ENCODE peak calls at places on chromosome 14, in eight cellular contexts. F is activated T-cell treated with anti-CD3 and anti-CD28 coated beads, Interleukin-2, amount 50 U/mL, for 24 hours; X is mesothelial cell of epicardium; E is choroid plexus epithelial cell; O is COR-L47; H is NCI-H1436; Y is esophagus squamous epithelium; D is thoracic aorta. V is an unnamed sample.

GRCh38 chr14:57378661-57379060 is 11.7 kb upstream of the NAA30 start:
- DNase-seq in F (no peak), X (no peak), E (peak; percentile 35), O (no peak), H (no peak), Y (no peak), D (no peak), V (no peak)

GRCh38 chr14:24151404-24152080 is 4.2 kb downstream of the RNF31 start:
- DNase-seq in F (no peak), X (no peak), E (no peak), O (no peak), H (no peak), Y (no peak), D (no peak), V (no peak)

GRCh38 chr14:98069712-98070133 is 1202.3 kb downstream of the BCL11B start:
- DNase-seq in F (no peak), X (peak; percentile 41), E (peak; percentile 10), O (no peak), H (no peak), Y (no peak), D (no peak), V (no peak)

GRCh38 chr14:100049220-100049619 is 16.0 kb upstream of the EVL start:
- DNase-seq in F (no peak), X (no peak), E (peak; percentile 50), O (no peak), H (no peak), Y (no peak), D (no peak), V (no peak)

GRCh38 chr14:54488318-54488645 is 498 bp downstream of the GMFB start:
- DNase-seq in F (no peak), X (no peak), E (no peak), O (no peak), H (peak; percentile 12), Y (no peak), D (no peak), V (no peak)

GRCh38 chr14:103880334-103880985 is 33.1 kb upstream of the PPP1R13B start:
- DNase-seq in F (peak; percentile 48), X (no peak), E (peak; percentile 66), O (peak; percentile 46), H (no peak), Y (no peak), D (peak; percentile 32), V (no peak)

GRCh38 chr14:73424453-73424852 is 33.9 kb downstream of the NUMB start:
- DNase-seq in F (no peak), X (no peak), E (peak; percentile 51), O (no peak), H (no peak), Y (no peak), D (no peak), V (no peak)

GRCh38 chr14:33755358-33755757 is 195.5 kb downstream of the EGLN3 start:
- DNase-seq in F (no peak), X (no peak), E (no peak), O (no peak), H (no peak), Y (no peak), D (no peak), V (no peak)

GRCh38 chr14:100904307-100905019 is 941 bp upstream of the RTL1 start:
- DNase-seq in F (peak; percentile 21), X (peak; percentile 73), E (no peak), O (no peak), H (no peak), Y (no peak), D (no peak), V (no peak)

GRCh38 chr14:32648434-32648833 is 290.2 kb upstream of the NPAS3 start:
- DNase-seq in F (no peak), X (no peak), E (peak; percentile 69), O (no peak), H (no peak), Y (no peak), D (no peak), V (no peak)

GRCh38 chr14:94560291-94560665 is 964 bp upstream of the SERPINA4 start:
- DNase-seq in F (no peak), X (no peak), E (no peak), O (no peak), H (no peak), Y (no peak), D (no peak), V (no peak)

GRCh38 chr14:71932229-71932951 is at the start of gene RGS6:
- DNase-seq in F (peak; percentile 54), X (peak; percentile 63), E (peak; percentile 29), O (peak; percentile 72), H (peak; percentile 25), Y (no peak), D (no peak), V (no peak)

GRCh38 chr14:23539209-23539866 is 12.2 kb downstream of the ZFHX2 start:
- DNase-seq in F (no peak), X (no peak), E (peak; percentile 63), O (peak; percentile 33), H (peak; percentile 44), Y (no peak), D (no peak), V (no peak)

GRCh38 chr14:82854851-82855250 is 1321.2 kb upstream of the SEL1L start:
- DNase-seq in F (no peak), X (no peak), E (no peak), O (peak; percentile 36), H (no peak), Y (no peak), D (no peak), V (no peak)

GRCh38 chr14:101017806-101018560 is 114.5 kb upstream of the RTL1 start:
- DNase-seq in F (no peak), X (peak; percentile 26), E (no peak), O (no peak), H (no peak), Y (no peak), D (no peak), V (no peak)

GRCh38 chr14:20489093-20489994 is 16.0 kb upstream of the RNASE10 start:
- DNase-seq in F (no peak), X (no peak), E (peak; percentile 43), O (no peak), H (no peak), Y (no peak), D (no peak), V (no peak)

GRCh38 chr14:33611405-33612183 is 339.3 kb downstream of the EGLN3 start:
- DNase-seq in F (no peak), X (no peak), E (peak; percentile 73), O (no peak), H (no peak), Y (no peak), D (no peak), V (no peak)

GRCh38 chr14:22822619-22823551 is 6.8 kb upstream of the MRPL52 start:
- DNase-seq in F (peak; percentile 79), X (peak; percentile 85), E (peak; percentile 94), O (peak; percentile 22), H (peak; percentile 6), Y (no peak), D (no peak), V (no peak)

GRCh38 chr14:30656190-30656632 is 34.1 kb downstream of the SCFD1 start:
- DNase-seq in F (peak; percentile 35), X (no peak), E (peak; percentile 56), O (peak; percentile 17), H (peak; percentile 14), Y (no peak), D (no peak), V (no peak)

GRCh38 chr14:70096866-70097265 is 91.9 kb downstream of the SLC8A3 start:
- DNase-seq in F (no peak), X (no peak), E (peak; percentile 54), O (no peak), H (no peak), Y (no peak), D (no peak), V (no peak)

GRCh38 chr14:65229431-65230286 is 127.3 kb upstream of the MAX start:
- DNase-seq in F (peak; percentile 65), X (peak; percentile 47), E (peak; percentile 51), O (peak; percentile 69), H (peak; percentile 37), Y (no peak), D (no peak), V (no peak)

GRCh38 chr14:90061849-90062794 is at the start of gene KCNK13:
- DNase-seq in F (peak; percentile 42), X (peak; percentile 48), E (no peak), O (peak; percentile 88), H (peak; percentile 9), Y (no peak), D (no peak), V (no peak)

GRCh38 chr14:103488960-103489359 is 33.7 kb downstream of the CKB start:
- DNase-seq in F (no peak), X (no peak), E (peak; percentile 69), O (no peak), H (no peak), Y (no peak), D (no peak), V (no peak)

GRCh38 chr14:61950340-61950739 is 188.1 kb downstream of the SNAPC1 start:
- DNase-seq in F (no peak), X (no peak), E (no peak), O (no peak), H (no peak), Y (no peak), D (no peak), V (no peak)

GRCh38 chr14:29757711-29758233 is 169.9 kb downstream of the PRKD1 start:
- DNase-seq in F (no peak), X (no peak), E (no peak), O (no peak), H (no peak), Y (no peak), D (no peak), V (no peak)

GRCh38 chr14:69242311-69243224 is 17.4 kb upstream of the GALNT16 start:
- DNase-seq in F (no peak), X (peak; percentile 67), E (peak; percentile 87), O (peak; percentile 36), H (peak; percentile 55), Y (no peak), D (no peak), V (no peak)

GRCh38 chr14:90693413-90693812 is 122.8 kb downstream of the TTC7B start:
- DNase-seq in F (no peak), X (no peak), E (no peak), O (peak; percentile 69), H (peak; percentile 23), Y (no peak), D (no peak), V (no peak)

GRCh38 chr14:82655770-82656169 is 1122.1 kb upstream of the SEL1L start:
- DNase-seq in F (no peak), X (no peak), E (no peak), O (no peak), H (no peak), Y (no peak), D (no peak), V (no peak)

GRCh38 chr14:94139006-94139405 is 9.6 kb upstream of the IFI27L2 start:
- DNase-seq in F (no peak), X (no peak), E (no peak), O (no peak), H (no peak), Y (no peak), D (no peak), V (no peak)

GRCh38 chr14:36975834-36976233 is 196.6 kb downstream of the SLC25A21 start:
- DNase-seq in F (no peak), X (no peak), E (peak; percentile 58), O (no peak), H (no peak), Y (no peak), D (no peak), V (no peak)

GRCh38 chr14:24605435-24606190 is 3.9 kb downstream of the GZMH start:
- DNase-seq in F (peak; percentile 82), X (no peak), E (no peak), O (peak; percentile 5), H (no peak), Y (no peak), D (no peak), V (no peak)

GRCh38 chr14:69354383-69355154 is 43.5 kb downstream of the ERH start:
- DNase-seq in F (peak; percentile 75), X (no peak), E (no peak), O (no peak), H (no peak), Y (no peak), D (no peak), V (no peak)

GRCh38 chr14:66009104-66009503 is 477.1 kb upstream of the CCDC196 start:
- DNase-seq in F (no peak), X (no peak), E (peak; percentile 87), O (no peak), H (no peak), Y (no peak), D (no peak), V (no peak)

GRCh38 chr14:96424104-96424989 is 32.4 kb downstream of the AK7 start:
- DNase-seq in F (peak; percentile 59), X (no peak), E (peak; percentile 87), O (peak; percentile 80), H (peak; percentile 56), Y (no peak), D (no peak), V (no peak)